ENCODE peak calls at places on chromosomes 6 and 20, in five cellular contexts. Y is fibroblast of lung, F is iris pigment epithelial cell, Z is astrocyte of the hippocampus, C is T follicular helper cell. K is an unnamed sample.

GRCh38 chr6:105209950-105210706 is 30.3 kb upstream of the POPDC3 start:
- DNase-seq in Z (peak; percentile 74), C (no peak), Y (peak; percentile 90), F (peak; percentile 81), K (no peak)

GRCh38 chr6:41462980-41463930 is 82.9 kb upstream of the FOXP4 start:
- DNase-seq in Z (peak; percentile 81), C (no peak), Y (peak; percentile 73), F (peak; percentile 78), K (peak; percentile 66)

GRCh38 chr6:15444881-15445280 is 199.0 kb downstream of the JARID2 start:
- DNase-seq in Y (no peak), C (no peak), F (no peak), Z (no peak), K (no peak)

GRCh38 chr6:85401186-85402062 is 48.5 kb upstream of the NT5E start:
- DNase-seq in C (no peak), F (no peak), Z (no peak), Y (no peak), K (no peak)

GRCh38 chr6:33427585-33428218 is 7.8 kb downstream of the SYNGAP1 start:
- DNase-seq in Z (peak; percentile 58), Y (no peak), F (no peak), C (peak; percentile 53), K (peak; percentile 61)

GRCh38 chr6:28683945-28684538 is 158.4 kb downstream of the GPX5 start:
- DNase-seq in C (no peak), F (peak; percentile 40), Z (peak; percentile 48), Y (peak; percentile 30), K (no peak)

GRCh38 chr6:122722746-122723145 is 56.8 kb upstream of the FABP7 start:
- DNase-seq in C (no peak), Z (peak; percentile 40), Y (peak; percentile 91), F (peak; percentile 34), K (no peak)

GRCh38 chr6:13156381-13156780 is 172.0 kb downstream of the TBC1D7 start:
- DNase-seq in C (no peak), Z (peak; percentile 83), F (peak; percentile 14), Y (peak; percentile 82), K (no peak)

GRCh38 chr6:101722991-101723579 is 329.6 kb downstream of the GRIK2 start:
- DNase-seq in F (peak; percentile 89), Z (peak; percentile 53), C (no peak), Y (peak; percentile 89), K (no peak)

GRCh38 chr20:39108746-39109145 is 146.6 kb downstream of the DHX35 start:
- DNase-seq in Y (peak; percentile 45), Z (no peak), F (peak; percentile 25), C (no peak), K (no peak)